ENCODE peak calls at places on chromosomes 7 and 10, in nine cellular contexts. One of them, this sample, is unnamed.
A peak's percentile ranks its signal among the peaks of the same experiment; 100 is the strongest.

GRCh38 chr10:70174058-70174741 is 3.9 kb upstream of the SAR1A start:
- DNase-seq in amniotic stem cell: no peak
- DNase-seq in T-cell: no peak
- DNase-seq in ELF-1: no peak
- DNase-seq in epithelial cell of esophagus: peak; percentile 37
- DNase-seq in astrocyte of the spinal cord: no peak
- DNase-seq in small intestine: peak; percentile 58
- DNase-seq in activated naive CD4-positive, alpha-beta T cell treated with anti-CD3 and anti-CD28 coated beads, Interleukin-2, amount 50 U/mL, for 16 hours: no peak
- DNase-seq in kidney tubule cell: peak; percentile 54
- DNase-seq in this sample: no peak

GRCh38 chr7:84083846-84084245 is 110.7 kb downstream of the SEMA3A start:
- DNase-seq in amniotic stem cell: no peak
- DNase-seq in T-cell: no peak
- DNase-seq in ELF-1: no peak
- DNase-seq in epithelial cell of esophagus: no peak
- DNase-seq in astrocyte of the spinal cord: no peak
- DNase-seq in small intestine: no peak
- DNase-seq in activated naive CD4-positive, alpha-beta T cell treated with anti-CD3 and anti-CD28 coated beads, Interleukin-2, amount 50 U/mL, for 16 hours: no peak
- DNase-seq in kidney tubule cell: no peak
- DNase-seq in this sample: no peak

GRCh38 chr10:37549054-37549453 is 308.4 kb downstream of the ZNF248 start:
- DNase-seq in amniotic stem cell: no peak
- DNase-seq in T-cell: no peak
- DNase-seq in ELF-1: no peak
- DNase-seq in epithelial cell of esophagus: no peak
- DNase-seq in astrocyte of the spinal cord: no peak
- DNase-seq in small intestine: no peak
- DNase-seq in activated naive CD4-positive, alpha-beta T cell treated with anti-CD3 and anti-CD28 coated beads, Interleukin-2, amount 50 U/mL, for 16 hours: no peak
- DNase-seq in kidney tubule cell: no peak
- DNase-seq in this sample: no peak

GRCh38 chr7:101728128-101728527 is 89.3 kb upstream of the CUX1 start:
- DNase-seq in amniotic stem cell: no peak
- DNase-seq in T-cell: no peak
- DNase-seq in ELF-1: no peak
- DNase-seq in epithelial cell of esophagus: no peak
- DNase-seq in astrocyte of the spinal cord: no peak
- DNase-seq in small intestine: no peak
- DNase-seq in activated naive CD4-positive, alpha-beta T cell treated with anti-CD3 and anti-CD28 coated beads, Interleukin-2, amount 50 U/mL, for 16 hours: no peak
- DNase-seq in kidney tubule cell: no peak
- DNase-seq in this sample: no peak

GRCh38 chr7:142908921-142909870 is 23.7 kb upstream of the TRPV6 start:
- DNase-seq in amniotic stem cell: no peak
- DNase-seq in T-cell: no peak
- DNase-seq in ELF-1: peak; percentile 19
- DNase-seq in epithelial cell of esophagus: no peak
- DNase-seq in astrocyte of the spinal cord: no peak
- DNase-seq in small intestine: peak; percentile 96
- DNase-seq in activated naive CD4-positive, alpha-beta T cell treated with anti-CD3 and anti-CD28 coated beads, Interleukin-2, amount 50 U/mL, for 16 hours: no peak
- DNase-seq in kidney tubule cell: peak; percentile 42
- DNase-seq in this sample: no peak

GRCh38 chr7:151212626-151213025 is 2.3 kb upstream of the H2BK1 start:
- DNase-seq in amniotic stem cell: no peak
- DNase-seq in T-cell: no peak
- DNase-seq in ELF-1: no peak
- DNase-seq in epithelial cell of esophagus: peak; percentile 62
- DNase-seq in astrocyte of the spinal cord: no peak
- DNase-seq in small intestine: no peak
- DNase-seq in activated naive CD4-positive, alpha-beta T cell treated with anti-CD3 and anti-CD28 coated beads, Interleukin-2, amount 50 U/mL, for 16 hours: no peak
- DNase-seq in kidney tubule cell: no peak
- DNase-seq in this sample: no peak

GRCh38 chr10:88243202-88243744 is 339.8 kb downstream of the RNLS start:
- DNase-seq in amniotic stem cell: no peak
- DNase-seq in T-cell: no peak
- DNase-seq in ELF-1: no peak
- DNase-seq in epithelial cell of esophagus: no peak
- DNase-seq in astrocyte of the spinal cord: no peak
- DNase-seq in small intestine: peak; percentile 24
- DNase-seq in activated naive CD4-positive, alpha-beta T cell treated with anti-CD3 and anti-CD28 coated beads, Interleukin-2, amount 50 U/mL, for 16 hours: no peak
- DNase-seq in kidney tubule cell: no peak
- DNase-seq in this sample: no peak

GRCh38 chr7:44272981-44273380 is 52.4 kb downstream of the CAMK2B start:
- DNase-seq in amniotic stem cell: no peak
- DNase-seq in T-cell: no peak
- DNase-seq in ELF-1: no peak
- DNase-seq in epithelial cell of esophagus: no peak
- DNase-seq in astrocyte of the spinal cord: no peak
- DNase-seq in small intestine: no peak
- DNase-seq in activated naive CD4-positive, alpha-beta T cell treated with anti-CD3 and anti-CD28 coated beads, Interleukin-2, amount 50 U/mL, for 16 hours: no peak
- DNase-seq in kidney tubule cell: no peak
- DNase-seq in this sample: no peak

GRCh38 chr7:1720325-1720724 is 50.2 kb downstream of the ELFN1 start:
- DNase-seq in amniotic stem cell: no peak
- DNase-seq in T-cell: no peak
- DNase-seq in ELF-1: no peak
- DNase-seq in epithelial cell of esophagus: peak; percentile 12
- DNase-seq in astrocyte of the spinal cord: no peak
- DNase-seq in small intestine: no peak
- DNase-seq in activated naive CD4-positive, alpha-beta T cell treated with anti-CD3 and anti-CD28 coated beads, Interleukin-2, amount 50 U/mL, for 16 hours: no peak
- DNase-seq in kidney tubule cell: no peak
- DNase-seq in this sample: no peak

GRCh38 chr7:3879337-3880054 is 578.4 kb downstream of the SDK1 start:
- DNase-seq in amniotic stem cell: no peak
- DNase-seq in T-cell: no peak
- DNase-seq in ELF-1: no peak
- DNase-seq in epithelial cell of esophagus: no peak
- DNase-seq in astrocyte of the spinal cord: no peak
- DNase-seq in small intestine: peak; percentile 72
- DNase-seq in activated naive CD4-positive, alpha-beta T cell treated with anti-CD3 and anti-CD28 coated beads, Interleukin-2, amount 50 U/mL, for 16 hours: no peak
- DNase-seq in kidney tubule cell: no peak
- DNase-seq in this sample: no peak

GRCh38 chr10:62893036-62893435 is 76.9 kb upstream of the EGR2 start:
- DNase-seq in amniotic stem cell: no peak
- DNase-seq in T-cell: no peak
- DNase-seq in ELF-1: no peak
- DNase-seq in epithelial cell of esophagus: peak; percentile 3
- DNase-seq in astrocyte of the spinal cord: no peak
- DNase-seq in small intestine: no peak
- DNase-seq in activated naive CD4-positive, alpha-beta T cell treated with anti-CD3 and anti-CD28 coated beads, Interleukin-2, amount 50 U/mL, for 16 hours: no peak
- DNase-seq in kidney tubule cell: no peak
- DNase-seq in this sample: no peak

GRCh38 chr7:17297243-17297642 is 1.2 kb upstream of the AHR start:
- DNase-seq in amniotic stem cell: no peak
- DNase-seq in T-cell: no peak
- DNase-seq in ELF-1: no peak
- DNase-seq in epithelial cell of esophagus: no peak
- DNase-seq in astrocyte of the spinal cord: no peak
- DNase-seq in small intestine: peak; percentile 41
- DNase-seq in activated naive CD4-positive, alpha-beta T cell treated with anti-CD3 and anti-CD28 coated beads, Interleukin-2, amount 50 U/mL, for 16 hours: no peak
- DNase-seq in kidney tubule cell: no peak
- DNase-seq in this sample: no peak

GRCh38 chr7:69989551-69989950 is 391.3 kb downstream of the AUTS2 start:
- DNase-seq in amniotic stem cell: no peak
- DNase-seq in T-cell: no peak
- DNase-seq in ELF-1: no peak
- DNase-seq in epithelial cell of esophagus: no peak
- DNase-seq in astrocyte of the spinal cord: no peak
- DNase-seq in small intestine: no peak
- DNase-seq in activated naive CD4-positive, alpha-beta T cell treated with anti-CD3 and anti-CD28 coated beads, Interleukin-2, amount 50 U/mL, for 16 hours: no peak
- DNase-seq in kidney tubule cell: no peak
- DNase-seq in this sample: no peak

GRCh38 chr10:68194290-68194689 is 37.6 kb downstream of the ATOH7 start:
- DNase-seq in amniotic stem cell: no peak
- DNase-seq in T-cell: no peak
- DNase-seq in ELF-1: no peak
- DNase-seq in epithelial cell of esophagus: no peak
- DNase-seq in astrocyte of the spinal cord: no peak
- DNase-seq in small intestine: no peak
- DNase-seq in activated naive CD4-positive, alpha-beta T cell treated with anti-CD3 and anti-CD28 coated beads, Interleukin-2, amount 50 U/mL, for 16 hours: no peak
- DNase-seq in kidney tubule cell: no peak
- DNase-seq in this sample: no peak

GRCh38 chr7:38318803-38319416 is 45.5 kb upstream of the TARP start:
- DNase-seq in amniotic stem cell: peak; percentile 67
- DNase-seq in T-cell: no peak
- DNase-seq in ELF-1: peak; percentile 96
- DNase-seq in epithelial cell of esophagus: peak; percentile 76
- DNase-seq in astrocyte of the spinal cord: peak; percentile 78
- DNase-seq in small intestine: peak; percentile 36
- DNase-seq in activated naive CD4-positive, alpha-beta T cell treated with anti-CD3 and anti-CD28 coated beads, Interleukin-2, amount 50 U/mL, for 16 hours: no peak
- DNase-seq in kidney tubule cell: peak; percentile 79
- DNase-seq in this sample: no peak

This sample was measured in T-helper 22 cell.